ENCODE peak calls at places on chromosomes 16 and 17, in nine cellular contexts. One of them, this sample, is unnamed.

GRCh38 chr16:27245276-27246231 is 23.0 kb downstream of the NSMCE1 start:
- DNase-seq in SK-N-SH: no peak
- DNase-seq in GM23248: peak; percentile 93
- DNase-seq in HCT116: no peak
- DNase-seq in GM23338: no peak
- DNase-seq in OCI-LY7: no peak
- DNase-seq in neural progenitor cell: no peak
- DNase-seq in PC-3: peak; percentile 83
- DNase-seq in MM.1S: no peak
- DNase-seq in this sample: no peak

GRCh38 chr16:75074920-75075687 is 41.5 kb downstream of the LDHD start:
- DNase-seq in SK-N-SH: no peak
- DNase-seq in GM23248: no peak
- DNase-seq in HCT116: no peak
- DNase-seq in GM23338: no peak
- DNase-seq in OCI-LY7: peak; percentile 88
- DNase-seq in neural progenitor cell: no peak
- DNase-seq in PC-3: no peak
- DNase-seq in MM.1S: peak; percentile 81
- DNase-seq in this sample: no peak

GRCh38 chr16:84836234-84836647 is 16.5 kb downstream of the CRISPLD2 start:
- DNase-seq in SK-N-SH: peak; percentile 42
- DNase-seq in GM23248: peak; percentile 100
- DNase-seq in HCT116: no peak
- DNase-seq in GM23338: peak; percentile 86
- DNase-seq in OCI-LY7: no peak
- DNase-seq in neural progenitor cell: peak; percentile 85
- DNase-seq in PC-3: peak; percentile 57
- DNase-seq in MM.1S: no peak
- DNase-seq in this sample: peak; percentile 79

GRCh38 chr16:57910726-57911125 is 60.2 kb downstream of the CNGB1 start:
- DNase-seq in SK-N-SH: no peak
- DNase-seq in GM23248: no peak
- DNase-seq in HCT116: no peak
- DNase-seq in GM23338: no peak
- DNase-seq in OCI-LY7: no peak
- DNase-seq in neural progenitor cell: no peak
- DNase-seq in PC-3: no peak
- DNase-seq in MM.1S: no peak
- DNase-seq in this sample: no peak

GRCh38 chr17:65523411-65523810 is 38.0 kb downstream of the AXIN2 start:
- DNase-seq in SK-N-SH: no peak
- DNase-seq in GM23248: no peak
- DNase-seq in HCT116: no peak
- DNase-seq in GM23338: no peak
- DNase-seq in OCI-LY7: no peak
- DNase-seq in neural progenitor cell: no peak
- DNase-seq in PC-3: peak; percentile 56
- DNase-seq in MM.1S: no peak
- DNase-seq in this sample: no peak

GRCh38 chr16:55640714-55641327 is 15.0 kb upstream of the SLC6A2 start:
- DNase-seq in SK-N-SH: peak; percentile 62
- DNase-seq in GM23248: no peak
- DNase-seq in HCT116: no peak
- DNase-seq in GM23338: no peak
- DNase-seq in OCI-LY7: no peak
- DNase-seq in neural progenitor cell: no peak
- DNase-seq in PC-3: no peak
- DNase-seq in MM.1S: no peak
- DNase-seq in this sample: no peak

GRCh38 chr17:57514614-57515013 is 230.5 kb downstream of the CCDC182 start:
- DNase-seq in SK-N-SH: no peak
- DNase-seq in GM23248: no peak
- DNase-seq in HCT116: no peak
- DNase-seq in GM23338: no peak
- DNase-seq in OCI-LY7: no peak
- DNase-seq in neural progenitor cell: no peak
- DNase-seq in PC-3: no peak
- DNase-seq in MM.1S: no peak
- DNase-seq in this sample: no peak

GRCh38 chr16:5640883-5641282 is 543.3 kb upstream of the EEF2KMT start:
- DNase-seq in SK-N-SH: no peak
- DNase-seq in GM23248: no peak
- DNase-seq in HCT116: no peak
- DNase-seq in GM23338: no peak
- DNase-seq in OCI-LY7: no peak
- DNase-seq in neural progenitor cell: no peak
- DNase-seq in PC-3: no peak
- DNase-seq in MM.1S: no peak
- DNase-seq in this sample: no peak

GRCh38 chr17:1485748-1486376 is 6.6 kb downstream of the MYO1C start:
- DNase-seq in SK-N-SH: peak; percentile 88
- DNase-seq in GM23248: peak; percentile 86
- DNase-seq in HCT116: no peak
- DNase-seq in GM23338: peak; percentile 54
- DNase-seq in OCI-LY7: peak; percentile 57
- DNase-seq in neural progenitor cell: peak; percentile 41
- DNase-seq in PC-3: peak; percentile 31
- DNase-seq in MM.1S: peak; percentile 30
- DNase-seq in this sample: peak; percentile 82

GRCh38 chr16:59296002-59296401 is 561.9 kb upstream of the GOT2 start:
- DNase-seq in SK-N-SH: no peak
- DNase-seq in GM23248: no peak
- DNase-seq in HCT116: no peak
- DNase-seq in GM23338: peak; percentile 45
- DNase-seq in OCI-LY7: no peak
- DNase-seq in neural progenitor cell: peak; percentile 93
- DNase-seq in PC-3: no peak
- DNase-seq in MM.1S: no peak
- DNase-seq in this sample: no peak

GRCh38 chr16:2768403-2769089 is 8.5 kb downstream of the ELOB start:
- DNase-seq in SK-N-SH: no peak
- DNase-seq in GM23248: no peak
- DNase-seq in HCT116: no peak
- DNase-seq in GM23338: no peak
- DNase-seq in OCI-LY7: no peak
- DNase-seq in neural progenitor cell: no peak
- DNase-seq in PC-3: no peak
- DNase-seq in MM.1S: no peak
- DNase-seq in this sample: no peak

GRCh38 chr17:77161953-77162352 is 21.2 kb downstream of the SEC14L1 start:
- DNase-seq in SK-N-SH: no peak
- DNase-seq in GM23248: no peak
- DNase-seq in HCT116: no peak
- DNase-seq in GM23338: no peak
- DNase-seq in OCI-LY7: no peak
- DNase-seq in neural progenitor cell: no peak
- DNase-seq in PC-3: no peak
- DNase-seq in MM.1S: no peak
- DNase-seq in this sample: no peak

GRCh38 chr16:59993101-59993500 is 1259.0 kb upstream of the GOT2 start:
- DNase-seq in SK-N-SH: no peak
- DNase-seq in GM23248: no peak
- DNase-seq in HCT116: no peak
- DNase-seq in GM23338: no peak
- DNase-seq in OCI-LY7: no peak
- DNase-seq in neural progenitor cell: no peak
- DNase-seq in PC-3: peak; percentile 3
- DNase-seq in MM.1S: no peak
- DNase-seq in this sample: peak; percentile 52

GRCh38 chr17:17496189-17497064 is at the start of gene RASD1:
- DNase-seq in SK-N-SH: peak; percentile 98
- DNase-seq in GM23248: peak; percentile 97
- DNase-seq in HCT116: no peak
- DNase-seq in GM23338: peak; percentile 87
- DNase-seq in OCI-LY7: peak; percentile 75
- DNase-seq in neural progenitor cell: peak; percentile 92
- DNase-seq in PC-3: peak; percentile 94
- DNase-seq in MM.1S: peak; percentile 84
- DNase-seq in this sample: peak; percentile 96

GRCh38 chr17:39365872-39366271 is 35.6 kb downstream of the FBXL20 start:
- DNase-seq in SK-N-SH: no peak
- DNase-seq in GM23248: no peak
- DNase-seq in HCT116: no peak
- DNase-seq in GM23338: no peak
- DNase-seq in OCI-LY7: no peak
- DNase-seq in neural progenitor cell: no peak
- DNase-seq in PC-3: no peak
- DNase-seq in MM.1S: no peak
- DNase-seq in this sample: no peak

GRCh38 chr16:68921654-68922053 is 78.3 kb downstream of the TANGO6 start:
- DNase-seq in SK-N-SH: no peak
- DNase-seq in GM23248: no peak
- DNase-seq in HCT116: peak; percentile 98
- DNase-seq in GM23338: no peak
- DNase-seq in OCI-LY7: no peak
- DNase-seq in neural progenitor cell: no peak
- DNase-seq in PC-3: peak; percentile 95
- DNase-seq in MM.1S: no peak
- DNase-seq in this sample: peak; percentile 85

GRCh38 chr16:46929378-46930332 is 43.8 kb downstream of the DNAJA2 start:
- DNase-seq in SK-N-SH: peak; percentile 92
- DNase-seq in GM23248: peak; percentile 66
- DNase-seq in HCT116: peak; percentile 18
- DNase-seq in GM23338: peak; percentile 84
- DNase-seq in OCI-LY7: peak; percentile 65
- DNase-seq in neural progenitor cell: peak; percentile 70
- DNase-seq in PC-3: peak; percentile 64
- DNase-seq in MM.1S: peak; percentile 69
- DNase-seq in this sample: peak; percentile 67

GRCh38 chr17:79231766-79232287 is 157.2 kb downstream of the ENGASE start:
- DNase-seq in SK-N-SH: no peak
- DNase-seq in GM23248: peak; percentile 16
- DNase-seq in HCT116: no peak
- DNase-seq in GM23338: no peak
- DNase-seq in OCI-LY7: no peak
- DNase-seq in neural progenitor cell: no peak
- DNase-seq in PC-3: no peak
- DNase-seq in MM.1S: no peak
- DNase-seq in this sample: no peak

GRCh38 chr17:6627019-6627418 is 13.5 kb downstream of the KIAA0753 start:
- DNase-seq in SK-N-SH: no peak
- DNase-seq in GM23248: peak; percentile 58
- DNase-seq in HCT116: no peak
- DNase-seq in GM23338: no peak
- DNase-seq in OCI-LY7: no peak
- DNase-seq in neural progenitor cell: no peak
- DNase-seq in PC-3: peak; percentile 46
- DNase-seq in MM.1S: no peak
- DNase-seq in this sample: no peak

GRCh38 chr17:48577946-48578615 is at the start of gene HOXB4:
- DNase-seq in SK-N-SH: no peak
- DNase-seq in GM23248: peak; percentile 90
- DNase-seq in HCT116: no peak
- DNase-seq in GM23338: peak; percentile 85
- DNase-seq in OCI-LY7: peak; percentile 85
- DNase-seq in neural progenitor cell: peak; percentile 74
- DNase-seq in PC-3: no peak
- DNase-seq in MM.1S: peak; percentile 80
- DNase-seq in this sample: peak; percentile 76

GRCh38 chr16:46748775-46749705 is 896 bp upstream of the MYLK3 start:
- DNase-seq in SK-N-SH: peak; percentile 30
- DNase-seq in GM23248: no peak
- DNase-seq in HCT116: no peak
- DNase-seq in GM23338: no peak
- DNase-seq in OCI-LY7: peak; percentile 18
- DNase-seq in neural progenitor cell: no peak
- DNase-seq in PC-3: no peak
- DNase-seq in MM.1S: no peak
- DNase-seq in this sample: peak; percentile 32

GRCh38 chr17:3663102-3664011 is 5.0 kb downstream of the TAX1BP3 start:
- DNase-seq in SK-N-SH: no peak
- DNase-seq in GM23248: no peak
- DNase-seq in HCT116: no peak
- DNase-seq in GM23338: no peak
- DNase-seq in OCI-LY7: no peak
- DNase-seq in neural progenitor cell: no peak
- DNase-seq in PC-3: no peak
- DNase-seq in MM.1S: peak; percentile 2
- DNase-seq in this sample: no peak

DNA sequence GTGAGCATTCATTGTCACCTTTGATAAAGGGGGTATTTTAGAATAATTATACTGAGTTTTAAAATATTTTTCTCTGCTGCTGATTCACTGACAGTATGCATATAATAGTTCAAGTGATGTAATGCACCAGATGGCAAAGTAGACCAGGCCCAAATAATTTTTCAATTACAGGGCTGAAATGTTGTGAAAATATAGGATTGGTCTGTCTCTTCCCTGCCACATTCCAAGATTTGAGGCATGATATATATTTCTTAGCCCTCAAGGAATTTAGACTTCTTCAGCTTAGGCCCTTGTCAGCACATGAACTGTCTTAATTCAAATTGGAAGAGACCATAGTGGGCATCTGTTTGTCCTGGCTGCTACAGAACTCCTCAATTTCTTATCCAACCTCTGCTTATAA is 39.2 kb upstream of the SLC12A3 start:
- DNase-seq in SK-N-SH: no peak
- DNase-seq in GM23248: peak; percentile 33
- DNase-seq in HCT116: no peak
- DNase-seq in GM23338: no peak
- DNase-seq in OCI-LY7: no peak
- DNase-seq in neural progenitor cell: no peak
- DNase-seq in PC-3: no peak
- DNase-seq in MM.1S: no peak
- DNase-seq in this sample: no peak
- H3K27ac ChIP-seq in SK-N-SH: no peak overlapping the region
- H3K27ac ChIP-seq in GM23248: peak overlapping the region; percentile 22
- H3K27ac ChIP-seq in HCT116: no peak overlapping the region
- H3K27ac ChIP-seq in GM23338: no peak overlapping the region
- H3K27ac ChIP-seq in OCI-LY7: no peak overlapping the region
- H3K27ac ChIP-seq in neural progenitor cell: no peak overlapping the region
- H3K27ac ChIP-seq in PC-3: no peak overlapping the region
- H3K27ac ChIP-seq in MM.1S: no peak overlapping the region
- H3K27ac ChIP-seq in this sample: no peak overlapping the region

GRCh38 chr17:82655038-82655479 is 6.8 kb upstream of the WDR45B start:
- DNase-seq in SK-N-SH: no peak
- DNase-seq in GM23248: no peak
- DNase-seq in HCT116: no peak
- DNase-seq in GM23338: no peak
- DNase-seq in OCI-LY7: no peak
- DNase-seq in neural progenitor cell: no peak
- DNase-seq in PC-3: peak; percentile 52
- DNase-seq in MM.1S: no peak
- DNase-seq in this sample: peak; percentile 64
- H3K4me3 ChIP-seq in SK-N-SH: no peak overlapping the region
- H3K4me3 ChIP-seq in GM23248: no peak overlapping the region
- H3K4me3 ChIP-seq in HCT116: no peak overlapping the region
- H3K4me3 ChIP-seq in GM23338: no peak overlapping the region
- H3K4me3 ChIP-seq in OCI-LY7: no peak overlapping the region
- H3K4me3 ChIP-seq in neural progenitor cell: no peak overlapping the region
- H3K4me3 ChIP-seq in PC-3: peak overlapping the region; percentile 40
- H3K4me3 ChIP-seq in MM.1S: no peak overlapping the region
- H3K4me3 ChIP-seq in this sample: no peak overlapping the region

GRCh38 chr16:67719048-67719777 is at the start of gene GFOD2:
- DNase-seq in SK-N-SH: peak; percentile 100
- DNase-seq in GM23248: peak; percentile 97
- DNase-seq in HCT116: peak; percentile 86
- DNase-seq in GM23338: peak; percentile 98
- DNase-seq in OCI-LY7: peak; percentile 95
- DNase-seq in neural progenitor cell: peak; percentile 98
- DNase-seq in PC-3: peak; percentile 92
- DNase-seq in MM.1S: peak; percentile 94
- DNase-seq in this sample: peak; percentile 97
- TF ChIP-seq EZH2phosphoT487 in SK-N-SH: no peak
- TF ChIP-seq EZH2phosphoT487 in GM23248: no peak
- TF ChIP-seq EZH2phosphoT487 in HCT116: no peak
- TF ChIP-seq EZH2phosphoT487 in GM23338: no peak
- TF ChIP-seq EZH2phosphoT487 in OCI-LY7: no peak
- TF ChIP-seq EZH2phosphoT487 in neural progenitor cell: no peak
- TF ChIP-seq EZH2phosphoT487 in PC-3: no peak
- TF ChIP-seq EZH2phosphoT487 in MM.1S: no peak
- TF ChIP-seq EZH2phosphoT487 in this sample: no peak

GRCh38 chr17:15946611-15947120 is 1.7 kb downstream of the ADORA2B start:
- DNase-seq in SK-N-SH: no peak
- DNase-seq in GM23248: peak; percentile 28
- DNase-seq in HCT116: no peak
- DNase-seq in GM23338: no peak
- DNase-seq in OCI-LY7: no peak
- DNase-seq in neural progenitor cell: no peak
- DNase-seq in PC-3: peak; percentile 60
- DNase-seq in MM.1S: no peak
- DNase-seq in this sample: no peak
- H3K27ac ChIP-seq in SK-N-SH: no peak overlapping the region
- H3K27ac ChIP-seq in GM23248: peak overlapping the region; percentile 41
- H3K27ac ChIP-seq in HCT116: peak overlapping the region; percentile 92
- H3K27ac ChIP-seq in GM23338: no peak overlapping the region
- H3K27ac ChIP-seq in OCI-LY7: no peak overlapping the region
- H3K27ac ChIP-seq in neural progenitor cell: no peak overlapping the region
- H3K27ac ChIP-seq in PC-3: peak overlapping the region; percentile 83
- H3K27ac ChIP-seq in MM.1S: no peak overlapping the region
- H3K27ac ChIP-seq in this sample: no peak overlapping the region

This sample was measured in hepatocyte.